ENCODE peak calls at places on chromosome 20, in seven cellular contexts. R, G, V, I, D, Y and X are unnamed samples.
A peak's percentile ranks its signal among the peaks of the same experiment; 100 is the strongest.

GRCh38 chr20:19301142-19301541 is 88.7 kb downstream of the SLC24A3 start:
- DNase-seq in I (no peak), G (no peak), D (no peak), Y (no peak), R (no peak), V (no peak), X (no peak)

GRCh38 chr20:1721687-1722512 is 64.3 kb upstream of the SIRPG start:
- DNase-seq in R (no peak), D (no peak), G (no peak), Y (no peak), I (no peak), V (no peak), X (no peak)

GRCh38 chr20:460707-461106 is 1.6 kb downstream of the TBC1D20 start:
- DNase-seq in I (no peak), V (peak; percentile 49), R (no peak), G (no peak), Y (no peak), D (no peak), X (no peak)

GRCh38 chr20:11274137-11274536 is 600.3 kb upstream of the JAG1 start:
- DNase-seq in R (peak; percentile 79), V (peak; percentile 75), G (peak; percentile 42), I (no peak), Y (no peak), D (peak; percentile 45), X (no peak)

GRCh38 chr20:5626603-5627002 is 123.6 kb upstream of the SHLD1 start:
- DNase-seq in G (no peak), V (no peak), R (no peak), D (no peak), I (no peak), Y (no peak), X (no peak)

GRCh38 chr20:23441850-23442313 is 2.4 kb downstream of the CSTL1 start:
- DNase-seq in V (peak; percentile 84), I (no peak), D (peak; percentile 72), R (peak; percentile 72), Y (peak; percentile 44), G (peak; percentile 28), X (peak; percentile 44)

GRCh38 chr20:44412402-44413144 is 57.1 kb downstream of the HNF4A start:
- DNase-seq in R (no peak), G (no peak), Y (no peak), D (no peak), I (no peak), V (no peak), X (no peak)

GRCh38 chr20:48828734-48829460 is 1.1 kb upstream of the PREX1 start:
- DNase-seq in D (no peak), Y (no peak), V (no peak), I (no peak), G (no peak), R (no peak), X (no peak)